ENCODE peak calls at places on chromosome 19, in four cellular contexts. E, F, R and H are unnamed samples.

GRCh38 chr19:49502866-49503581 is 6.8 kb downstream of the RPS11 start:
- DNase-seq in F (no peak), R (no peak), E (peak), H (peak)

GRCh38 chr19:39024875-39025641 is 7.3 kb downstream of the FBXO27 start:
- DNase-seq in R (no peak), E (no peak), F (no peak), H (no peak)

GRCh38 chr19:788821-789472 is 8.3 kb upstream of the PTBP1 start:
- DNase-seq in F (no peak), E (no peak), R (peak), H (no peak)

GRCh38 chr19:18423258-18424020 is 4.2 kb downstream of the SSBP4 start:
- DNase-seq in F (no peak), E (no peak), R (no peak), H (no peak)

GRCh38 chr19:9128171-9128570 is 1.4 kb upstream of the OR7G3 start:
- DNase-seq in F (no peak), E (no peak), R (no peak), H (peak)

GRCh38 chr19:7679017-7679720 is 1.5 kb upstream of the TRAPPC5 start:
- DNase-seq in R (no peak), E (peak), F (peak), H (peak)

GRCh38 chr19:2096543-2097329 is at the start of gene IZUMO4:
- DNase-seq in R (peak), E (peak), F (peak), H (peak)

GRCh38 chr19:33111587-33111986 is 20.3 kb upstream of the WDR88 start:
- DNase-seq in F (no peak), R (no peak), E (no peak), H (no peak)

GRCh38 chr19:18436651-18437478 is 1.1 kb downstream of the ISYNA1 start:
- DNase-seq in F (peak), R (peak), E (peak), H (peak)

GRCh38 chr19:32240316-32240715 is 105.1 kb upstream of the ZNF507 start:
- DNase-seq in R (peak), E (no peak), F (no peak), H (no peak)

GRCh38 chr19:40433391-40434216 is 7.8 kb upstream of the SERTAD1 start:
- DNase-seq in F (peak), R (peak), E (peak), H (peak)

GRCh38 chr19:39200818-39201145 is 3.3 kb downstream of the SYCN start:
- DNase-seq in R (no peak), E (no peak), F (no peak), H (no peak)

GRCh38 chr19:18274303-18274775 is at the start of gene IQCN:
- DNase-seq in E (no peak), F (peak), R (no peak), H (peak)

GRCh38 chr19:1935484-1936208 is 5.3 kb upstream of the CSNK1G2 start:
- DNase-seq in E (no peak), F (peak), R (no peak), H (no peak)

GRCh38 chr19:51513968-51514367 is 12.4 kb upstream of the SIGLEC12 start:
- DNase-seq in E (no peak), R (no peak), F (no peak), H (no peak)

GRCh38 chr19:43290568-43291359 is 21.4 kb upstream of the PSG9 start:
- DNase-seq in F (no peak), E (no peak), R (no peak), H (peak)

GRCh38 chr19:56670401-56670960 is 1.1 kb downstream of the ZNF835 start:
- DNase-seq in F (no peak), E (no peak), R (peak), H (no peak)

GRCh38 chr19:5627395-5627904 is 4.6 kb downstream of the SAFB start:
- DNase-seq in R (peak), F (peak), E (no peak), H (no peak)

GRCh38 chr19:34881982-34882381 is 44.7 kb upstream of the ZNF30 start:
- DNase-seq in F (no peak), R (no peak), E (no peak), H (no peak)
- TF ChIP-seq CTCF in F (no peak), R (no peak), E (no peak), H (no peak)

DNA sequence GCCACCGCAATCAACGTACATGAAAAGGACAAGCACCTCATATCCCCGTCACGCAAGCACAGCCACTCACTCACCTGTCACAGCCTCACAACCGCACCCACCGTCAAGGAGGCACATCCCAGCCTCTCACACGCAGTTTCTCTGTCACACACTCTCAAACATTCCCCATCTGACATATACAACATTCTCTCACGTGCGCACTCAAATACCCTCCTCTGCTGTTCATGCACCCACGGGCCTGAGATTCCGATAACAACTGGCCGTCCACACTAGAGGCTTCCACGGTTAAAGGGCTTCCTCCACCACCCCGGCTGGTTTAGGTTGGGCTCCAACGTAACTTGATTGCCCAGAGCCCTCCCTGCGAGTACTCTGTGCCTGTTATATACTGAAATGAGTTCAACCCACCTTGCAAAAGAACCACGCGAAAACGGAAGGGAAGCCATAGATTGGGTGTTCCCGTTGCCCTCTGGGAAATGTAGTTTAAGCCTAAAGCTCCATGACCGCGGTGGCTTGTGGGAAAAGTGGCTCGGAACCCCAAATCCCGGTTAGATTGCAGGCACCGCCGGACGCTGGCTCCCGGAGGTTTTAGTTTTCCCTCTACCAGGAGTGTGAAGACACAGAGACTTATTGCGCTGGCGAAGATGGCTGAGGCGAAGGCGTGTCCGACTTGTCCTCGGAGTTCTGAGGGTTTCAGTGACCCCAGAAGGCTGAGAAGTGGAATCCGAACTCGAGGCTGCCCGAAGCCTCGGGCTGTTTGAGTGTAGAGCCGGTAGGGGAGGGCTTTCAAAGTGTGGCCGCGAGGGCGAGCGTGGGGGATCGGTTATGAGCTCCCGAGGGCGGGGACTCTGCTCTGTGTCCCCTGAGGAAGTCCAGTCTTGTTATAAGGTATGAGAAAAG is at the start of gene ZNF573:
- DNase-seq in F (peak), R (peak), E (peak), H (peak)
- TF ChIP-seq CTCF in F (no peak), R (no peak), E (no peak), H (no peak)

DNA sequence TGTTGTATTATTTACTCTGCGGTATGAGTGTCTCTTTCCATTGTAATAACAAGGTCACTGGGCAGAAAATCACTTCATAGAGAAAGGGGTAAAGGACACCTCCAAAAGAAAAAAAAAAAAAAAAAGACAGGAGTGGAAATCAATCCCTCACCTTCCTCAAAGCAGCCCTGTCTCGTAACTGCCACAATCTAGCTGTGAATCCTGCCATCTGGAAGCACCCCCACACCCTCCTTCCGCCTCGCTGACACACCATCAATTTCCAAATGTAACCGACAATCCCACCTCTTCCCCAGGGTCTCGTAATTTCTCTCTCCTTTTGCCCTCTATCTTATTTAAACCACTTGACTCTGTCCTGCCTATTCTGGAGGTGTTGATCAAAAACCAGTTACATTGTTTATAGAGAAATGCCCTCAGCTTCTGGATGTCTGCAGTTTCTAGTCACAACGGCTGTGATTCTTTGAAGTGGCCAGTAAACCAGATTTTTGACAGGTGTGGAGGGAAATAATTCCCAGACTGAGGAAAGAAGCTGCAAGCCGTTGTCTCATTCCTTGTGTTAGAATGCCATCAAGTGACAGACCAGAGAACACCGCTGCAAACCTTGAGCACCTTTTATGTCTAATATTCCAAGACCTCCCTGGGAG is 9.1 kb upstream of the POP4 start:
- DNase-seq in F (no peak), E (no peak), R (no peak), H (peak)
- TF ChIP-seq CTCF in F (no peak), E (peak), R (no peak), H (no peak)

GRCh38 chr19:28634031-28634328 is 579.0 kb downstream of the UQCRFS1 start:
- DNase-seq in E (no peak), F (no peak), R (no peak), H (no peak)
- TF ChIP-seq CTCF in E (no peak), F (no peak), R (no peak), H (no peak)

GRCh38 chr19:13847033-13847899 is 29.7 kb upstream of the NANOS3 start:
- DNase-seq in R (peak), F (peak), E (peak), H (peak)
- TF ChIP-seq CTCF in R (no peak), F (no peak), E (peak), H (no peak)

GRCh38 chr19:10895920-10896319 is 24.6 kb downstream of the CARM1 start:
- DNase-seq in F (no peak), E (no peak), R (no peak), H (no peak)
- TF ChIP-seq CTCF in F (no peak), E (peak), R (no peak), H (no peak)

GRCh38 chr19:19541572-19541971 is 3.5 kb downstream of the CILP2 start:
- DNase-seq in R (no peak), F (no peak), E (no peak), H (no peak)

GRCh38 chr19:19542507-19542906 is 4.4 kb downstream of the CILP2 start:
- DNase-seq in E (no peak), R (no peak), F (peak), H (no peak)

GRCh38 chr19:19538767-19539166 is 702 bp downstream of the CILP2 start:
- DNase-seq in E (no peak), F (no peak), R (no peak), H (no peak)

GRCh38 chr19:19539738-19540703 is 2.0 kb downstream of the CILP2 start:
- DNase-seq in E (peak), R (peak), F (no peak), H (no peak)

DNA sequence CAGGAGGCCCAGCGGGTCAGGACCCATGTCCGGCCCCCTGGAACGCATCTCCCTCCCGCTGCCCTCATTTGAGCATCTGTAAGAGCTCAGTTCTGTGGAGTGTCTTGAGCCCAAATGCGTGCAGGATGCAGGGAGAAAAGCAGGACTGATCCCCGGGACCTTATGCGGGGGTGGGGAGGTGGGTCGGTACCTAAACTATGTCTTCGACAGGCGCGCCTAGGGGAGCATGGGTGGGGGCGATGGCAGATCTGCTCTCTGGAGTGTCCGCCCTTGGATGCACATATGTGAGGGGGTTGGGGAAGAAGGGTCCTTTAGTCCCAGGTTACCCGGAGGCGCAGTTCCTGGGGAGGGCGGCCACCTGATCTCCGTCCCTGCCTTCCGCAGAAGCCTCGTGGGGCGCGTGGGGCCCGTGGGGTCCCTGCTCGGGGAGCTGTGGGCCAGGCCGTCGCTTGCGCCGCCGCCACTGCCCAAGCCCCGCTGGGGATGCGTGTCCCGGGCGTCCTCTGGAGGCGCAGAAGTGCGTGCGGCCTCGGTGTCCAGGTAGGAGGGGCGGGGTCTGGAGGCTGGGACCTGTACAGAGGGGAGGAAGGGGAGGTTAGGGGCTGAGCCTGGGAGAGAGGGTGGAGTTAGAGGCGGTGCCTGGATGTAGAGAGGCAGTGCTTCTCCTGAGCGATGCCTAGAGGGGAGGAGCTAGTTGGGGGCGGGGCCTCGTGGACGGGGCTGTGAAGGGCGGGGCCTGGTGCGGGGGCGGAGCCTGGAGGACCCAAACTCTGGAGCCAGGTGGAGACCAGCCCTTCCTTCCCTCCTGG is 2.8 kb downstream of the CILP2 start:
- DNase-seq in R (no peak), F (no peak), E (peak), H (peak)
- TF ChIP-seq CTCF in R (no peak), F (no peak), E (no peak), H (no peak)